ENCODE peak calls at places on chromosome 10, in ten cellular contexts. H is nucleus accumbens; G is astrocyte of the spinal cord; E is hippocampal formation; P is WERI-Rb-1; Y is mesenteric fat pad; A is GM19239; K is mucosa of gallbladder; V is Caki2; B is naive thymus-derived CD8-positive, alpha-beta T cell. X is an unnamed sample.

GRCh38 chr10:25393621-25394020 is 218.8 kb downstream of the GPR158 start:
- DNase-seq in G (no peak), V (no peak), E (no peak), H (no peak), A (no peak), B (no peak), P (peak; percentile 33), K (no peak), Y (no peak), X (no peak)

GRCh38 chr10:27857616-27858015 is 112.0 kb upstream of the MKX start:
- DNase-seq in P (no peak), B (no peak), V (no peak), A (no peak), E (no peak), Y (no peak), K (peak; percentile 12), H (no peak), G (no peak), X (no peak)

GRCh38 chr10:85926986-85927385 is 439.6 kb downstream of the GRID1 start:
- DNase-seq in G (no peak), P (no peak), Y (no peak), A (no peak), B (no peak), V (no peak), E (no peak), H (no peak), K (no peak), X (no peak)

GRCh38 chr10:71078454-71079145 is 133.8 kb upstream of the UNC5B start:
- DNase-seq in V (no peak), Y (peak; percentile 77), A (no peak), K (no peak), H (no peak), E (no peak), G (no peak), B (no peak), P (peak; percentile 4), X (no peak)

GRCh38 chr10:69215405-69216176 is 4.5 kb upstream of the HKDC1 start:
- DNase-seq in A (no peak), K (no peak), G (no peak), P (no peak), H (no peak), B (no peak), V (no peak), E (no peak), Y (no peak), X (no peak)

GRCh38 chr10:78211476-78212110 is 177.9 kb downstream of the RPS24 start:
- DNase-seq in B (no peak), E (peak; percentile 52), V (peak; percentile 33), P (peak; percentile 58), A (no peak), G (peak; percentile 62), K (peak; percentile 28), Y (no peak), H (peak; percentile 37), X (no peak)

GRCh38 chr10:36771725-36772124 is 353.7 kb upstream of the ANKRD30A start:
- DNase-seq in Y (no peak), V (no peak), K (no peak), P (no peak), A (no peak), E (no peak), B (no peak), H (no peak), G (no peak), X (no peak)

GRCh38 chr10:73772280-73773151 is 9.3 kb upstream of the CHCHD1 start:
- DNase-seq in H (peak; percentile 74), E (peak; percentile 51), V (peak; percentile 95), G (peak; percentile 85), P (peak; percentile 89), A (peak; percentile 58), K (peak; percentile 84), Y (peak; percentile 98), B (peak; percentile 72), X (peak; percentile 48)

GRCh38 chr10:123800299-123800698 is 91.3 kb downstream of the CPXM2 start:
- DNase-seq in A (no peak), P (no peak), G (no peak), Y (no peak), B (no peak), K (no peak), H (no peak), E (no peak), V (no peak), X (no peak)

GRCh38 chr10:69703256-69703655 is 73.2 kb downstream of the FAM241B start:
- DNase-seq in E (no peak), V (no peak), H (no peak), B (no peak), K (no peak), A (no peak), Y (no peak), G (no peak), P (no peak), X (no peak)

GRCh38 chr10:60719721-60720120 is 58.6 kb upstream of the CDK1 start:
- DNase-seq in G (no peak), B (no peak), V (no peak), Y (no peak), E (no peak), H (no peak), P (no peak), K (no peak), A (no peak), X (no peak)

GRCh38 chr10:87659571-87660483 is at the start of gene PAPSS2:
- DNase-seq in K (peak; percentile 58), V (peak; percentile 75), P (peak; percentile 58), B (no peak), Y (peak; percentile 91), G (peak; percentile 69), H (peak; percentile 6), A (no peak), E (no peak), X (no peak)

GRCh38 chr10:103184615-103185014 is 8.5 kb downstream of the NT5C2 start:
- DNase-seq in K (no peak), B (no peak), Y (no peak), E (no peak), G (peak; percentile 22), V (no peak), A (no peak), H (no peak), P (no peak), X (no peak)

GRCh38 chr10:6578221-6579192 is 1.6 kb downstream of the PRKCQ start:
- DNase-seq in H (no peak), P (no peak), E (no peak), A (no peak), B (no peak), K (no peak), G (no peak), Y (no peak), V (no peak), X (no peak)

GRCh38 chr10:102139281-102140110 is 6.7 kb downstream of the PPRC1 start:
- DNase-seq in B (no peak), A (no peak), G (no peak), H (no peak), K (no peak), P (no peak), E (no peak), Y (no peak), V (no peak), X (no peak)

GRCh38 chr10:10699427-10699826 is 318.2 kb upstream of the CELF2 start:
- DNase-seq in A (no peak), Y (no peak), G (no peak), E (no peak), H (no peak), B (no peak), K (no peak), P (no peak), V (no peak), X (no peak)

GRCh38 chr10:3790272-3790671 is 5.3 kb upstream of the KLF6 start:
- DNase-seq in E (no peak), K (no peak), A (no peak), B (no peak), H (no peak), Y (no peak), V (no peak), P (no peak), G (no peak), X (no peak)

GRCh38 chr10:101095550-101096213 is 33.9 kb downstream of the KAZALD1 start:
- DNase-seq in E (no peak), K (peak; percentile 73), A (peak; percentile 83), H (peak; percentile 13), G (peak; percentile 27), V (peak; percentile 83), Y (no peak), B (peak; percentile 59), P (peak; percentile 94), X (peak; percentile 51)

GRCh38 chr10:12768156-12768731 is 233.3 kb downstream of the CCDC3 start:
- DNase-seq in Y (no peak), B (no peak), V (peak; percentile 30), G (peak; percentile 77), A (no peak), P (no peak), K (no peak), E (no peak), H (no peak), X (no peak)

GRCh38 chr10:24726626-24727025 is 2.9 kb upstream of the ARHGAP21 start:
- DNase-seq in A (no peak), P (no peak), G (no peak), V (no peak), K (no peak), E (no peak), H (no peak), B (no peak), Y (no peak), X (no peak)

GRCh38 chr10:13885238-13885990 is 298.6 kb downstream of the PRPF18 start:
- DNase-seq in Y (no peak), A (no peak), B (no peak), K (no peak), E (peak; percentile 94), H (peak; percentile 59), G (no peak), V (no peak), P (no peak), X (no peak)

GRCh38 chr10:132700168-132701098 is 85.5 kb downstream of the NKX6-2 start:
- DNase-seq in V (no peak), Y (peak; percentile 85), K (no peak), H (no peak), B (no peak), E (no peak), P (peak; percentile 35), A (no peak), G (peak; percentile 38), X (no peak)

GRCh38 chr10:102538811-102539210 is 35.0 kb downstream of the SUFU start:
- DNase-seq in P (no peak), H (no peak), V (no peak), E (no peak), A (no peak), B (no peak), K (no peak), Y (no peak), G (no peak), X (no peak)

GRCh38 chr10:50322075-50322474 is 70.8 kb upstream of the ASAH2 start:
- DNase-seq in K (no peak), P (no peak), G (peak; percentile 69), E (no peak), A (no peak), H (no peak), Y (no peak), V (peak; percentile 27), B (no peak), X (no peak)

GRCh38 chr10:113958631-113959382 is 84.9 kb upstream of the ADRB1 start:
- DNase-seq in V (peak; percentile 86), P (no peak), B (no peak), G (peak; percentile 92), Y (no peak), K (peak; percentile 74), H (no peak), E (no peak), A (no peak), X (no peak)

GRCh38 chr10:91691255-91691654 is 58.4 kb upstream of the PPP1R3C start:
- DNase-seq in B (no peak), V (no peak), K (no peak), G (no peak), A (no peak), Y (no peak), P (no peak), E (no peak), H (no peak), X (no peak)

GRCh38 chr10:67763499-67764011 is 67.6 kb upstream of the CTNNA3 start:
- DNase-seq in E (peak; percentile 57), V (peak; percentile 76), A (peak; percentile 32), B (peak; percentile 78), P (peak; percentile 80), K (peak; percentile 71), G (peak; percentile 70), H (peak; percentile 60), Y (no peak), X (no peak)